ENCODE peak calls at places on chromosomes 12 and 14, in five cellular contexts. P is heart left ventricle; X is heart right ventricle; L is A549; U is effector memory CD4-positive, alpha-beta T cell. A is an unnamed sample. For H3K9me3, the result is how much of the 10 kb centered on the place peaks cover.

GRCh38 chr14:33019346-33019745 is 80.7 kb downstream of the NPAS3 start:
- DNase-seq in U (no peak), L (no peak), X (no peak), P (no peak), A (no peak)

GRCh38 chr14:87156878-87157277 is 836.1 kb downstream of the GALC start:
- DNase-seq in U (no peak), L (no peak), P (no peak), X (no peak), A (no peak)

GRCh38 chr12:27812502-27812901 is 32.5 kb upstream of the MANSC4 start:
- DNase-seq in L (no peak), X (no peak), U (no peak), P (no peak), A (no peak)

GRCh38 chr12:130281157-130281799 is 56.4 kb upstream of the PIWIL1 start:
- DNase-seq in L (peak), U (no peak), X (no peak), P (no peak), A (no peak)

GRCh38 chr12:32891956-32892355 is 4.6 kb downstream of the PKP2 start:
- DNase-seq in P (no peak), U (no peak), L (peak), X (no peak), A (no peak)

GRCh38 chr12:94805749-94806148 is 155.4 kb upstream of the TMCC3 start:
- DNase-seq in P (no peak), L (no peak), X (no peak), U (no peak), A (no peak)

GRCh38 chr12:122167328-122167925 is 6.6 kb downstream of the IL31 start:
- DNase-seq in L (no peak), P (no peak), X (no peak), U (no peak), A (no peak)

GRCh38 chr12:75783093-75783877 is 248.3 kb downstream of the PHLDA1 start:
- DNase-seq in L (no peak), U (no peak), X (peak), P (no peak), A (no peak)

GRCh38 chr12:12087693-12088034 is 16.9 kb downstream of the BCL2L14 start:
- DNase-seq in L (no peak), X (no peak), P (no peak), U (no peak), A (no peak)

GRCh38 chr12:23815810-23816209 is 133.7 kb downstream of the SOX5 start:
- DNase-seq in X (no peak), P (no peak), L (no peak), U (no peak), A (no peak)

DNA sequence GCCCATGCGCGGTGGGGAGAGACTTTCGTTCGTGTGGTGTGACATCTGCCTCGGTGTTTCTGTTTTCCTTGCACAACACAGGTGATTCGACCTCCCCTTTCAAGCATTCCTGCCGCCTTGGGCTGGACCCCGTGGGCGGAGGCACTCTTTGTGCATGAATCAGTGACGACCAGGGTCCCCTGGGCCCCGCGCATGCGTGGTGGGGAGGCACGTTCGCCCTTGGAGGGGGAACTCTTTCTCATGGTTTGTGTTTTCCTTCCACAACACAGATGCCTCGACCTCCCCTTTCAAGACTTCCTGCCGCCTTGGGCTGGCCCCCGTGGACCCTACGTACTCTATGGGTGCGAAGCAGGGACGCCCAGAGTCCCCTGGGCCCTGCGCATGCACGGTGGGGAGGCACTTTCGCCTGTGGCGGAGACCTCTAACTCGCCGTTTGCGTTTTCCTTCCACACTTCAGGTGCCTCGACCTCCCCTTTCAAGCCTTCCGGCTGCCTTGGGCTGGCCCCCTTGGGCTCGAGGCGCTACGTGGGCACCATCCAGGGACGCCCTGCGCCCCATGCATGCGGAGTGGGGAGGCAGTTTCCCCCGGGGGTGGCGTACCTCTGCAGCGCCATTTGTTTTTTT is 340.9 kb downstream of the ALG10 start:
- DNase-seq in L (peak), U (no peak), P (no peak), X (no peak), A (no peak)
- H3K9me3 ChIP-seq in L (under half), U (under half), P (under half), X (under half), A (under half)

DNA sequence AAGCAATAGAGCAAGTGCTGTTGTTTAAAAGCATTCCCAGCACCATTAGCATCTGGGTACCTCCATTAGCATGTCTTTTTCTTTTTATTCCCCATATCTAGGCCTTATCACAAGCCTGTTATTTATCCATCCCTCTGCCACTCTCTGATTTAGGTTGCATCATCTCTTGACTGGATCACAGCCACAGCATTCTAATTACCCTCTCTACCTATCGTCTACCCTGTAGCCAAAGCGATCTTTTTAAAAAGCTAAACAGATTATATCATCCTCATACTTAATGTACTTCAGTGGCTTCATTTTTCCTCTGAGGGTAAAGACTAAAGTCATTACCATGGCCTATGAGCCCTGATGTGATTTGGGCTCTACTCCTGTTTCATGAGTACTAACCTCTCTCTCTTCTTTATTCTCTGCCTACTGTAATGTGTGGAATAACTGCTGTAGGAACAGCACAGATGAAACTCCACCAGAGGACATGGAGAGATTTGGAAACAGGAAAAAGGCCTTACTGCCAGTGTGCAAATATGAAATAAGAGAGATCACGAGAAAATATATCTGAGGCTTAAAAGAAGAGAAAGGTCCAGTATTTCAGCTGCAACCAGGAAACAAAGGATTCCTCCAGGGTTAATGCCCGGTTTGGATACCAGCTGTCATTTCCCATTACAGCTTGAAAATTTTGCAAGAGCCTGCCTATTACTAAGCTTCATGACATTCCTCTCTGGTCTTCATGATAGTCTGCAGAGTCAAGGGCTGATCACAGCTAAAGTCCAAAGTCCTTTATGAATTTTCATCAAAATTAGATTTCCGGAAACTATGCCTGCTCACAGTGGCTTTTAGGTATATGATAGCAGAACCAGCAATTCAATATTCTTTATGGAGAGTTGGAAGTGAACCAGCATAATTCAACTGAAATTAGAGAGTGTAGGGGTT is 422.5 kb upstream of the PDE3A start:
- DNase-seq in U (no peak), P (no peak), X (no peak), L (peak), A (no peak)
- H3K27ac ChIP-seq in U (no peak), P (peak), X (peak), L (peak), A (peak)

DNA sequence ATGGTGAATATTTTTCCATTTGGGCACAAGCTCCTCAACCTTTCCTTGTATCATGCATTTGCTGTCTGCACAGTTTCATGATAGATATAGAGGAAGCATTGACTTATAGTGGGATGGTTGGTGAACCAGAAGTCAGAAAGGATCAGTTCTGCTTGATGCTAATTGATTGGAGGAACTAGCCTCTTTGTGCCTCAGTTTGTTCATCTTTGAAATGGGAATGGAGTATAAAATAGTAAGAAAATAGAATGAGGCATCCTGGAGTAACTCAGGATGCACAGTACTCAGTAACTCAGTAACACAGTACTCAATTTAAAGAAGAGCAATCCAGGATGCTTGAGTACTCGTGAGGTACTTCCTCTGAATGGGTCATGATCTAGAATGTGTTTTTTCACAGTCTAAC is 109.5 kb downstream of the UNC79 start:
- DNase-seq in U (no peak), P (no peak), L (no peak), X (no peak), A (no peak)
- H3K9me3 ChIP-seq in U (under half), P (under half), L (under half), X (under half), A (under half)

DNA sequence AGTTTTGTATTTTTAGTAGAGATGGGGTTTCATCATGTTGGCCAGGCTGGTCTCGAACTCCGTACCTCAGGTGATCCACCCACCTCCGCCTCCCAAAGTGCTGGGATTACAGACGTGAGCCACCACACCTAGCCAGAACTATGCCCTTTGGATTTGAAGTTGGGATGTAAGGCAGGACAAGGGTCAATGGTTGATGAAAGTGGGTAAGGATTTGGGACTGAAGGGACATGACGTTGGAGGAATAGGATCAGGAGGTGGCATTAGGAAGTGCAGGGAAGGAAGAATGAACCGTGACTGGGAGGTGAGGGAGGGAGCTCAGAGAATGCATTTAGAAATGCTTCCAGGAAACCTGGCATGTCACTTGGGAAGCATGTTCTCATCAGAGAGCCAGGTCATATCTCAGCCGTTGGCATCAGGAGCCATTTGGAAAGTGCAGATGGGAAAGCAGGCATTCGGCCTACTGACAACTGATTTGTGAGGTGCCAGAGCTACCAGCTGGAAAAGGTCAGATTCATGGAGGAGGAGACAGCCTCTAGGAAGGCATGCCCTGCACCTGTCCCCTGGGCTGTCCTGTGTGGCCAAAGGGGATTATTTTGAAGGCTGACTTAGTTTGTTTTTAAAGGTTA is 2.2 kb downstream of the CRADD start:
- DNase-seq in L (no peak), U (no peak), P (no peak), X (peak), A (peak)
- H3K27ac ChIP-seq in L (no peak), U (no peak), P (peak), X (peak), A (peak)

GRCh38 chr12:57939291-57939690 is 2.1 kb upstream of the ATP23 start:
- DNase-seq in L (no peak), U (no peak), X (no peak), P (no peak), A (no peak)

GRCh38 chr12:57934804-57935203 is 6.6 kb upstream of the ATP23 start:
- DNase-seq in L (no peak), P (no peak), U (no peak), X (no peak), A (no peak)

GRCh38 chr12:57935839-57936512 is 5.4 kb upstream of the ATP23 start:
- DNase-seq in P (peak), U (peak), L (peak), X (peak), A (peak)

GRCh38 chr12:57940052-57940914 is 1.1 kb upstream of the ATP23 start:
- DNase-seq in X (no peak), L (no peak), P (no peak), U (no peak), A (no peak)

GRCh38 chr12:57936513-57936883 is 4.9 kb upstream of the ATP23 start:
- DNase-seq in L (no peak), X (no peak), U (no peak), P (no peak), A (no peak)
- H3K9me3 ChIP-seq in L (under half), X (under half), U (under half), P (under half), A (under half)

GRCh38 chr12:42741771-42742510 is 152.4 kb upstream of the PRICKLE1 start:
- DNase-seq in X (no peak), L (no peak), P (no peak), U (no peak), A (no peak)
- H3K27ac ChIP-seq in X (peak), L (no peak), P (peak), U (no peak), A (no peak)

DNA sequence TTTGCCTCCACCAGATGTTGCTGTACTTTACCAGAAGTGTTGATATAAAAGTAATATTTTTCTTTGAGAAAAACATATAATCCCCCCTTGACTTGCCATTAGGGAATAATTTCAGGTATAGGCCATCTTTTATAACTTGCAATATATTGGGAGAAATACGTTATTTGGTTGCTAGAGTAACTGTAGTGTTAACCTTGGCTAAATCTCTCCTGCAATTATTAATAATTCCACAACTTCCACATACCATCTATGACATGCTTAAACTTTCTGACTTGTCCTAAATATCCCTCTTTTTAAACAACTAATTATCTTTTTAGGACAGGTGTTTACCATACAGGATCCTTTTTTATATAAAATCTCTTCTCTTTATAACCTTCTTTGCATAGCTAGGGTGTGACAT is 1048.2 kb downstream of the SLC16A7 start:
- DNase-seq in P (no peak), U (no peak), X (no peak), L (no peak), A (no peak)
- H3K9me3 ChIP-seq in P (under half), U (under half), X (under half), L (under half), A (under half)

GRCh38 chr12:93377252-93377542 is 528 bp upstream of the NUDT4 start:
- DNase-seq in U (no peak), L (no peak), X (no peak), P (no peak), A (no peak)
- H3K27ac ChIP-seq in U (no peak), L (peak), X (peak), P (peak), A (peak)

DNA sequence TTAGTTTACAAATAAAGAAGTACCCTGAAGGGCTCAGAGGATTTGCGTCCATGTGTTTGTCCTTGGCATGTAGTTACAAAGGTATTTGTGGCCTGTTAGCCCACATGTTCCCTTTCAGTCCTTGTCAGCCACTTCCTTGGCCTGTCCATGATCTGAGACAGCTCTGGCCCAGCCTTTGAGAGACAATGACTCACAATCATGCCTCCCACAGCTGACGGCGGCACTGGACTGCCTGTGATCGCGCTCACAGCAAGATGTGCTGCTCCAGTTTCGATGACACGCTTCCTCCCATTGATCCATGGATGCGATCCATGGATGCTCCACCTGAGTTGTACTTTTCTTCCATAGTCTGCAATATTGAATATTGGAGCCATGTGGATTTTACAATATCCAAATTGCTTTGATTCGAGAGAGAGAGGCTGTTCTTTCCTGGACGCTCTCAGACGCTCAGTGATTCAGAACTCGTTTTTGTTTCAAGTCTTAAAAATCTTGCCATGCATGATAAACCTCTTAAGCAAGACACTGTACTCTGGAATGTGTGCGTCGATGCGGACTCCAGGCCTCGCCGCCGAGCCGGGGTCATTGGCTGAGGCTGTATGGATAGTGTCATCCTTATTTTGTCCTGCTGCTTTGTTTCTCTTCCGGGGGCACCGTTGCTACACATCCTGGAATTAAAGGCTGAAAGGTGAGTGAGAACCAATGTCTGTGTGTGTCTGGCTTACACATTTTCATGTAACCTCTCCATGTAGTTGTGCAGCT is 220.1 kb downstream of the GLT1D1 start:
- DNase-seq in P (no peak), L (no peak), U (no peak), X (no peak), A (no peak)
- H3K9me3 ChIP-seq in P (under half), L (under half), U (under half), X (under half), A (under half)

GRCh38 chr14:105180598-105181528 is at the start of gene NUDT14:
- DNase-seq in X (peak), U (peak), P (peak), L (peak), A (peak)
- H3K27ac ChIP-seq in X (peak), U (no peak), P (no peak), L (peak), A (peak)